ENCODE peak calls at places on chromosomes 4 and X, in nine cellular contexts. X, E, C, R, M, Z, Y, B and P are unnamed samples.

GRCh38 chr4:88291003-88291402 is 6.6 kb upstream of the PPM1K start:
- DNase-seq in B (no peak), R (peak), Z (no peak), Y (no peak), M (peak), E (no peak), C (no peak), X (peak), P (peak)

GRCh38 chr4:70829492-70829891 is 10.2 kb downstream of the GRSF1 start:
- DNase-seq in E (no peak), M (no peak), C (no peak), R (no peak), X (no peak), Y (no peak), Z (no peak), B (no peak), P (no peak)

GRCh38 chrX:65644621-65645287 is 22.7 kb upstream of the MSN start:
- DNase-seq in E (peak), Z (peak), M (peak), X (peak), C (peak), Y (peak), B (no peak), R (peak), P (peak)

GRCh38 chrX:9529223-9529622 is 64.4 kb downstream of the TBL1X start:
- DNase-seq in Z (no peak), Y (no peak), M (no peak), C (no peak), R (no peak), B (no peak), E (no peak), X (no peak), P (no peak)

GRCh38 chrX:57156397-57157049 is 19.3 kb upstream of the SPIN2A start:
- DNase-seq in R (peak), Z (no peak), M (peak), X (peak), C (no peak), B (no peak), Y (no peak), E (peak), P (no peak)

GRCh38 chr4:110625593-110626292 is 2.9 kb upstream of the PITX2 start:
- DNase-seq in E (no peak), Z (no peak), X (no peak), R (no peak), Y (no peak), B (no peak), M (no peak), C (no peak), P (no peak)

GRCh38 chr4:99817310-99817885 is 771 bp downstream of the DAPP1 start:
- DNase-seq in B (no peak), C (no peak), M (no peak), Y (no peak), R (no peak), Z (no peak), X (no peak), E (no peak), P (no peak)

GRCh38 chrX:13938766-13939530 is 90.7 kb downstream of the GEMIN8 start:
- DNase-seq in R (no peak), X (no peak), E (no peak), M (no peak), C (no peak), Z (no peak), B (no peak), Y (no peak), P (no peak)

GRCh38 chrX:125952973-125953372 is 213.1 kb downstream of the DCAF12L2 start:
- DNase-seq in B (no peak), Y (no peak), M (no peak), Z (no peak), C (no peak), R (no peak), X (no peak), E (no peak), P (no peak)

GRCh38 chr4:76235915-76236314 is 15.6 kb upstream of the FAM47E start:
- DNase-seq in R (no peak), C (no peak), Y (no peak), B (no peak), X (peak), M (no peak), E (no peak), Z (no peak), P (no peak)

GRCh38 chr4:174056959-174057358 is 226.5 kb downstream of the FBXO8 start:
- DNase-seq in R (no peak), X (no peak), Z (no peak), Y (no peak), E (no peak), M (no peak), C (no peak), B (no peak), P (no peak)

GRCh38 chr4:24131954-24132673 is 242.3 kb upstream of the PPARGC1A start:
- DNase-seq in Z (no peak), C (no peak), R (no peak), M (no peak), Y (no peak), X (no peak), B (no peak), E (no peak), P (no peak)

GRCh38 chr4:80610845-80611244 is 275.3 kb downstream of the CFAP299 start:
- DNase-seq in Z (no peak), R (peak), E (peak), Y (no peak), X (no peak), B (no peak), C (peak), M (peak), P (peak)

GRCh38 chrX:71222929-71223328 is at the start of gene GJB1:
- DNase-seq in C (no peak), R (no peak), X (no peak), Z (no peak), E (no peak), M (no peak), Y (no peak), B (no peak), P (no peak)

DNA sequence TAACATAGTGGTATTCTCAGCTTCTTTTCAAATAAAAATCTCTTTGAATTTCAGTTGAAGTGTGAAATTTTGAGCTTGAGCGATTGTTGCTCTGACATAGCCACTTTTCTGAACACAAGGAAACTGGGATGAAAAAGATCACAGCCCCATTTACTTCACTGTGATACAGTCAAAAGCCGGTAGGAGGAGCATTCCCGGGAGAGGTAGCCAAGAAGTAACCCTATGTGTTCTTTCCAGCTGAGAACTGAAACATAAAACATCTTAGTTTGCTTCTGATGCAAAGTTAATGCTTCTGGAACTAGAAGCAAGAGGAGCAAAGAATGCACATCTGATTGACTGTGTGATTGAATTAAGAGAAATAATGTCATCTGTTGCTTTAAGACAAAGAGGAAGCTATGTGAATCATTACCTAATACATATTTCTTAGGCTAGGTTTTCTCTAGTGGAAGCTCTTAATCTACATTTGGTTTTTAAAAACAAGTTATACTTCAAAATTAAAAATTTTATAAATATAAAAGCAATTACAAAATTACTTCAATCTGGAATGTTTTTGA is 88.4 kb upstream of the UNC5C start:
- DNase-seq in C (no peak), M (peak), E (no peak), B (no peak), X (no peak), Z (no peak), R (peak), Y (no peak), P (peak)
- TF ChIP-seq CTCF in C (peak), M (peak), E (no peak), B (no peak), X (peak), Z (no peak), R (peak), Y (no peak), P (peak)

DNA sequence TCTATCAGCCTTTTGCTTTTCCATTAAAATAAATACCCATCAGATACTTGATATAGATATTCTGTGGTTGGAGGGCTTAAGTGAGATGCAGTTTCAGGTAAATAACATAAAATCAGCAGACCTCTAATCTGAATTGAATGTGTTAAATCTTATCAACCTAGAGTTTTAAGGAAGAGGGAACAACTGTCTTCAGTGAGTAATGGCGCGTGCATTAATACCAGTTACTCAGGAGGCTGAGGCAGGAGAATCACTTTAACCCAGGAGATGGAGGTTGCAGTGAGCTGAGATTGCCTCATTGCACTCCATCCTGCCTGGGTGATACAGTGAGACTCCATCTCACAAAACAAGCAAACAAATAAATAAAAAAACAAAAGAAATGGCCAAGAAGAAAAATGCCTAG is 54.3 kb downstream of the FAT4 start:
- DNase-seq in B (no peak), E (no peak), M (no peak), Y (no peak), Z (no peak), X (no peak), C (no peak), R (no peak), P (no peak)
- H3K4me3 ChIP-seq in B (no peak), E (no peak), M (no peak), Y (no peak), Z (no peak), X (no peak), C (peak), R (peak), P (no peak)

GRCh38 chr4:112517911-112518310 is 1.9 kb upstream of the NEUROG2 start:
- DNase-seq in Y (no peak), E (no peak), X (no peak), R (no peak), B (no peak), Z (no peak), M (no peak), C (no peak), P (no peak)

GRCh38 chr4:112521123-112522116 is 5.4 kb upstream of the NEUROG2 start:
- DNase-seq in B (peak), R (no peak), Z (no peak), M (no peak), C (no peak), E (no peak), Y (no peak), X (no peak), P (no peak)

GRCh38 chr4:112518675-112519074 is 2.7 kb upstream of the NEUROG2 start:
- DNase-seq in Y (no peak), R (no peak), E (no peak), X (no peak), Z (no peak), C (no peak), M (no peak), B (no peak), P (no peak)

GRCh38 chr4:112520598-112521122 is 4.7 kb upstream of the NEUROG2 start:
- DNase-seq in C (no peak), R (no peak), E (no peak), X (no peak), B (no peak), M (no peak), Z (no peak), Y (no peak), P (no peak)

GRCh38 chr4:112519689-112520597 is 4.0 kb upstream of the NEUROG2 start:
- DNase-seq in Z (no peak), E (no peak), B (no peak), R (no peak), C (no peak), M (no peak), X (no peak), Y (no peak), P (no peak)
- TF ChIP-seq CTCF in Z (no peak), E (no peak), B (peak), R (no peak), C (no peak), M (no peak), X (no peak), Y (no peak), P (no peak)

DNA sequence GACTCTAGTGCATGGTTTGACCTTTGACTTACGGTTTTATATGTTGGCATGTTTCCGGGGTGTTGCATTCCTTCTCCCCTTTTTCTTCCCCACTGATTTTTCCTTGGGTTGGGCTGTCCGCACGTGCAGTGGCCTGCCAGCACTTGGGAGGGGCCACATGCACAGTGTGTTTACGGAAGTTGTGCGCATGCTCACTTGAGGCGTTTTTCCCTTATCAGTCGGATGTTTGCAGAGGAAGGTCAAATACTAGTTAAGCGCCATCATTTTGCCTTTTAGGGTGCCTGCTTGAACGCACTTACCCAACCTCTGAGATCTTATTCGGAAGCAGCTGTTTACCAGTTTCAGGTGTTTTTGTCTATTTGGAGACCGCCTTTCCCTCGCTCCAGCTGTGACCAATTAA is 653.9 kb upstream of the AADAT start:
- DNase-seq in B (no peak), M (no peak), X (no peak), R (no peak), Y (no peak), C (no peak), Z (no peak), E (no peak), P (no peak)
- H3K4me3 ChIP-seq in B (no peak), M (no peak), X (no peak), R (no peak), Y (no peak), C (no peak), Z (no peak), E (no peak), P (no peak)

GRCh38 chrX:69552512-69552911 is 48.4 kb downstream of the NALF2 start:
- DNase-seq in Y (no peak), B (no peak), C (no peak), Z (no peak), R (no peak), X (no peak), M (peak), E (no peak), P (no peak)
- TF ChIP-seq CTCF in Y (no peak), B (no peak), C (no peak), Z (no peak), R (no peak), X (no peak), M (no peak), E (no peak), P (no peak)